ENCODE peak calls at places on chromosomes 4 and X, in five cellular contexts. L, N, S, O and F are unnamed samples.

GRCh38 chr4:104015680-104016079 is 295.9 kb upstream of the TACR3 start:
- DNase-seq in N (no peak), L (no peak), S (no peak), O (peak; percentile 22), F (no peak)

GRCh38 chrX:145405012-145405411 is 157.7 kb downstream of the SPANXN1 start:
- DNase-seq in S (no peak), L (peak; percentile 25), O (peak; percentile 27), N (no peak), F (peak; percentile 16)

GRCh38 chr4:173270312-173271027 is 63.7 kb downstream of the HMGB2 start:
- DNase-seq in N (no peak), S (no peak), L (peak; percentile 86), O (no peak), F (no peak)

GRCh38 chr4:128320656-128321055 is 33.0 kb upstream of the PGRMC2 start:
- DNase-seq in L (no peak), S (no peak), O (no peak), N (no peak), F (no peak)

GRCh38 chr4:158906073-158906472 is 137.2 kb downstream of the FNIP2 start:
- DNase-seq in N (no peak), S (no peak), O (no peak), L (no peak), F (no peak)

GRCh38 chr4:47615385-47615784 is 130.3 kb downstream of the ATP10D start:
- DNase-seq in N (no peak), L (peak; percentile 12), S (no peak), O (no peak), F (no peak)

GRCh38 chr4:119559044-119559647 is 69.5 kb downstream of the PDE5A start:
- DNase-seq in L (peak; percentile 75), N (no peak), S (no peak), O (peak; percentile 85), F (peak; percentile 8)

GRCh38 chrX:155615938-155616337 is 3.2 kb upstream of the TMLHE start:
- DNase-seq in S (no peak), N (no peak), O (no peak), L (no peak), F (no peak)

GRCh38 chr4:93237526-93237925 is 591.0 kb upstream of the ATOH1 start:
- DNase-seq in S (no peak), N (no peak), O (no peak), L (no peak), F (no peak)

GRCh38 chrX:39577976-39578962 is 519.5 kb downstream of the BCOR start:
- DNase-seq in N (peak; percentile 59), O (peak; percentile 53), S (no peak), L (peak; percentile 36), F (no peak)

GRCh38 chr4:183255487-183255886 is 64.6 kb downstream of the CLDN22 start:
- DNase-seq in N (no peak), S (no peak), O (no peak), L (no peak), F (no peak)

GRCh38 chr4:121650741-121651140 is 46.0 kb downstream of the ANXA5 start:
- DNase-seq in L (no peak), O (no peak), S (no peak), N (no peak), F (no peak)

GRCh38 chr4:26859762-26860156 is 882 bp upstream of the STIM2 start:
- DNase-seq in N (no peak), O (no peak), S (no peak), L (no peak), F (no peak)

GRCh38 chr4:1359976-1360375 is 13.0 kb downstream of the UVSSA start:
- DNase-seq in N (no peak), S (no peak), O (no peak), L (no peak), F (no peak)

GRCh38 chrX:39577206-39577605 is 520.6 kb downstream of the BCOR start:
- DNase-seq in S (no peak), N (no peak), L (peak; percentile 2), O (no peak), F (no peak)

GRCh38 chrX:105822138-105823091 is at the start of gene NRK:
- DNase-seq in O (peak; percentile 8), N (peak; percentile 60), S (no peak), L (peak; percentile 31), F (no peak)

GRCh38 chr4:177107288-177107901 is 202.3 kb upstream of the NEIL3 start:
- DNase-seq in S (no peak), O (no peak), N (no peak), L (peak; percentile 10), F (no peak)

GRCh38 chrX:66915893-66916292 is 277.0 kb upstream of the EDA2R start:
- DNase-seq in N (no peak), O (no peak), L (no peak), S (no peak), F (no peak)

GRCh38 chr4:14667624-14668295 is 334.5 kb upstream of the CPEB2 start:
- DNase-seq in N (no peak), O (peak; percentile 48), L (peak; percentile 45), S (no peak), F (no peak)

GRCh38 chrX:103177561-103177960 is 37.3 kb upstream of the BEX4 start:
- DNase-seq in N (no peak), O (no peak), S (no peak), L (no peak), F (no peak)

GRCh38 chr4:7985891-7986441 is 46.3 kb upstream of the AFAP1 start:
- DNase-seq in L (peak; percentile 36), S (no peak), N (no peak), O (peak; percentile 84), F (peak; percentile 46)

GRCh38 chr4:23038626-23039245 is 346.0 kb downstream of the GBA3 start:
- DNase-seq in S (no peak), L (no peak), N (no peak), O (no peak), F (no peak)